ENCODE peak calls at places on chromosomes 5 and 9, in six cellular contexts. One of them, this sample, is unnamed.

GRCh38 chr5:17061973-17062470 is 125.9 kb upstream of the MYO10 start:
- DNase-seq in stimulated activated CD8-positive, alpha-beta memory T cell treated with anti-CD3 and anti-CD28 coated beads, Interleukin-7, amount 100 ng/mL, for 1 hour: no peak
- DNase-seq in H9: peak
- DNase-seq in RCC 7860: no peak
- DNase-seq in A172: no peak
- DNase-seq in naive thymus-derived CD4-positive, alpha-beta T cell: no peak
- DNase-seq in this sample: no peak

GRCh38 chr9:97408562-97408961 is 3.3 kb upstream of the TDRD7 start:
- DNase-seq in A172: no peak
- DNase-seq in stimulated activated CD8-positive, alpha-beta memory T cell treated with anti-CD3 and anti-CD28 coated beads, Interleukin-7, amount 100 ng/mL, for 1 hour: no peak
- DNase-seq in naive thymus-derived CD4-positive, alpha-beta T cell: no peak
- DNase-seq in H9: no peak
- DNase-seq in RCC 7860: no peak
- DNase-seq in this sample: no peak

GRCh38 chr5:171724771-171725609 is 60.6 kb upstream of the SMIM23 start:
- DNase-seq in naive thymus-derived CD4-positive, alpha-beta T cell: no peak
- DNase-seq in A172: no peak
- DNase-seq in stimulated activated CD8-positive, alpha-beta memory T cell treated with anti-CD3 and anti-CD28 coated beads, Interleukin-7, amount 100 ng/mL, for 1 hour: no peak
- DNase-seq in RCC 7860: no peak
- DNase-seq in H9: no peak
- DNase-seq in this sample: no peak

GRCh38 chr5:172642511-172642910 is 1.4 kb downstream of the NEURL1B start:
- DNase-seq in RCC 7860: no peak
- DNase-seq in stimulated activated CD8-positive, alpha-beta memory T cell treated with anti-CD3 and anti-CD28 coated beads, Interleukin-7, amount 100 ng/mL, for 1 hour: no peak
- DNase-seq in A172: no peak
- DNase-seq in naive thymus-derived CD4-positive, alpha-beta T cell: no peak
- DNase-seq in H9: no peak
- DNase-seq in this sample: no peak

GRCh38 chr9:124098141-124098905 is 86.8 kb downstream of the LHX2 start:
- DNase-seq in stimulated activated CD8-positive, alpha-beta memory T cell treated with anti-CD3 and anti-CD28 coated beads, Interleukin-7, amount 100 ng/mL, for 1 hour: no peak
- DNase-seq in naive thymus-derived CD4-positive, alpha-beta T cell: no peak
- DNase-seq in A172: peak
- DNase-seq in RCC 7860: no peak
- DNase-seq in H9: no peak
- DNase-seq in this sample: no peak

GRCh38 chr9:131671150-131671549 is 68.7 kb downstream of the RAPGEF1 start:
- DNase-seq in stimulated activated CD8-positive, alpha-beta memory T cell treated with anti-CD3 and anti-CD28 coated beads, Interleukin-7, amount 100 ng/mL, for 1 hour: no peak
- DNase-seq in RCC 7860: no peak
- DNase-seq in naive thymus-derived CD4-positive, alpha-beta T cell: no peak
- DNase-seq in A172: no peak
- DNase-seq in H9: no peak
- DNase-seq in this sample: no peak

GRCh38 chr5:35478856-35479682 is 138.6 kb upstream of the SPEF2 start:
- DNase-seq in naive thymus-derived CD4-positive, alpha-beta T cell: peak
- DNase-seq in RCC 7860: peak
- DNase-seq in A172: peak
- DNase-seq in stimulated activated CD8-positive, alpha-beta memory T cell treated with anti-CD3 and anti-CD28 coated beads, Interleukin-7, amount 100 ng/mL, for 1 hour: no peak
- DNase-seq in H9: no peak
- DNase-seq in this sample: peak

GRCh38 chr5:1498623-1499416 is 24.9 kb downstream of the LPCAT1 start:
- DNase-seq in A172: no peak
- DNase-seq in naive thymus-derived CD4-positive, alpha-beta T cell: no peak
- DNase-seq in H9: no peak
- DNase-seq in RCC 7860: no peak
- DNase-seq in stimulated activated CD8-positive, alpha-beta memory T cell treated with anti-CD3 and anti-CD28 coated beads, Interleukin-7, amount 100 ng/mL, for 1 hour: no peak
- DNase-seq in this sample: no peak

GRCh38 chr9:621199-621860 is 220.2 kb upstream of the DMRT1 start:
- DNase-seq in RCC 7860: no peak
- DNase-seq in stimulated activated CD8-positive, alpha-beta memory T cell treated with anti-CD3 and anti-CD28 coated beads, Interleukin-7, amount 100 ng/mL, for 1 hour: no peak
- DNase-seq in A172: no peak
- DNase-seq in H9: no peak
- DNase-seq in naive thymus-derived CD4-positive, alpha-beta T cell: no peak
- DNase-seq in this sample: no peak

GRCh38 chr5:164504141-164504772 is 998.8 kb downstream of the MAT2B start:
- DNase-seq in RCC 7860: peak
- DNase-seq in stimulated activated CD8-positive, alpha-beta memory T cell treated with anti-CD3 and anti-CD28 coated beads, Interleukin-7, amount 100 ng/mL, for 1 hour: no peak
- DNase-seq in A172: peak
- DNase-seq in H9: peak
- DNase-seq in naive thymus-derived CD4-positive, alpha-beta T cell: no peak
- DNase-seq in this sample: no peak

GRCh38 chr9:120941046-120941770 is 14.6 kb upstream of the TRAF1 start:
- DNase-seq in naive thymus-derived CD4-positive, alpha-beta T cell: no peak
- DNase-seq in stimulated activated CD8-positive, alpha-beta memory T cell treated with anti-CD3 and anti-CD28 coated beads, Interleukin-7, amount 100 ng/mL, for 1 hour: no peak
- DNase-seq in H9: no peak
- DNase-seq in A172: peak
- DNase-seq in RCC 7860: no peak
- DNase-seq in this sample: no peak

GRCh38 chr9:123275381-123275780 is 7.0 kb upstream of the STRBP start:
- DNase-seq in naive thymus-derived CD4-positive, alpha-beta T cell: no peak
- DNase-seq in A172: no peak
- DNase-seq in stimulated activated CD8-positive, alpha-beta memory T cell treated with anti-CD3 and anti-CD28 coated beads, Interleukin-7, amount 100 ng/mL, for 1 hour: no peak
- DNase-seq in H9: no peak
- DNase-seq in RCC 7860: no peak
- DNase-seq in this sample: no peak

GRCh38 chr5:22242532-22242931 is 610.6 kb downstream of the CDH12 start:
- DNase-seq in stimulated activated CD8-positive, alpha-beta memory T cell treated with anti-CD3 and anti-CD28 coated beads, Interleukin-7, amount 100 ng/mL, for 1 hour: no peak
- DNase-seq in A172: peak
- DNase-seq in naive thymus-derived CD4-positive, alpha-beta T cell: no peak
- DNase-seq in RCC 7860: no peak
- DNase-seq in H9: peak
- DNase-seq in this sample: no peak

GRCh38 chr9:28668158-28668557 is 1094.9 kb upstream of the C9orf72 start:
- DNase-seq in A172: no peak
- DNase-seq in H9: no peak
- DNase-seq in RCC 7860: no peak
- DNase-seq in naive thymus-derived CD4-positive, alpha-beta T cell: no peak
- DNase-seq in stimulated activated CD8-positive, alpha-beta memory T cell treated with anti-CD3 and anti-CD28 coated beads, Interleukin-7, amount 100 ng/mL, for 1 hour: no peak
- DNase-seq in this sample: no peak

GRCh38 chr5:43422143-43422542 is 10.0 kb upstream of the CCL28 start:
- DNase-seq in stimulated activated CD8-positive, alpha-beta memory T cell treated with anti-CD3 and anti-CD28 coated beads, Interleukin-7, amount 100 ng/mL, for 1 hour: no peak
- DNase-seq in naive thymus-derived CD4-positive, alpha-beta T cell: no peak
- DNase-seq in RCC 7860: peak
- DNase-seq in A172: peak
- DNase-seq in H9: no peak
- DNase-seq in this sample: peak

GRCh38 chr5:83199126-83199525 is 121.8 kb downstream of the XRCC4 start:
- DNase-seq in naive thymus-derived CD4-positive, alpha-beta T cell: no peak
- DNase-seq in H9: no peak
- DNase-seq in stimulated activated CD8-positive, alpha-beta memory T cell treated with anti-CD3 and anti-CD28 coated beads, Interleukin-7, amount 100 ng/mL, for 1 hour: no peak
- DNase-seq in RCC 7860: no peak
- DNase-seq in A172: no peak
- DNase-seq in this sample: no peak

GRCh38 chr9:94919376-94920098 is 193.0 kb downstream of the AOPEP start:
- DNase-seq in stimulated activated CD8-positive, alpha-beta memory T cell treated with anti-CD3 and anti-CD28 coated beads, Interleukin-7, amount 100 ng/mL, for 1 hour: no peak
- DNase-seq in naive thymus-derived CD4-positive, alpha-beta T cell: no peak
- DNase-seq in A172: peak
- DNase-seq in H9: no peak
- DNase-seq in RCC 7860: peak
- DNase-seq in this sample: no peak

GRCh38 chr5:85334-85995 is 6.5 kb upstream of the PLEKHG4B start:
- DNase-seq in RCC 7860: no peak
- DNase-seq in A172: no peak
- DNase-seq in H9: no peak
- DNase-seq in stimulated activated CD8-positive, alpha-beta memory T cell treated with anti-CD3 and anti-CD28 coated beads, Interleukin-7, amount 100 ng/mL, for 1 hour: no peak
- DNase-seq in naive thymus-derived CD4-positive, alpha-beta T cell: no peak
- DNase-seq in this sample: no peak

GRCh38 chr9:124267271-124267807 is 9.6 kb downstream of the NEK6 start:
- DNase-seq in naive thymus-derived CD4-positive, alpha-beta T cell: no peak
- DNase-seq in stimulated activated CD8-positive, alpha-beta memory T cell treated with anti-CD3 and anti-CD28 coated beads, Interleukin-7, amount 100 ng/mL, for 1 hour: no peak
- DNase-seq in H9: no peak
- DNase-seq in A172: peak
- DNase-seq in RCC 7860: peak
- DNase-seq in this sample: peak

GRCh38 chr5:172691886-172692285 is 50.8 kb downstream of the NEURL1B start:
- DNase-seq in naive thymus-derived CD4-positive, alpha-beta T cell: no peak
- DNase-seq in H9: peak
- DNase-seq in RCC 7860: no peak
- DNase-seq in stimulated activated CD8-positive, alpha-beta memory T cell treated with anti-CD3 and anti-CD28 coated beads, Interleukin-7, amount 100 ng/mL, for 1 hour: no peak
- DNase-seq in A172: no peak
- DNase-seq in this sample: no peak

GRCh38 chr9:2181794-2182193 is 166.6 kb downstream of the SMARCA2 start:
- DNase-seq in H9: peak
- DNase-seq in stimulated activated CD8-positive, alpha-beta memory T cell treated with anti-CD3 and anti-CD28 coated beads, Interleukin-7, amount 100 ng/mL, for 1 hour: no peak
- DNase-seq in A172: peak
- DNase-seq in naive thymus-derived CD4-positive, alpha-beta T cell: no peak
- DNase-seq in RCC 7860: no peak
- DNase-seq in this sample: no peak

GRCh38 chr5:24644757-24645156 is at the start of gene CDH10:
- DNase-seq in naive thymus-derived CD4-positive, alpha-beta T cell: no peak
- DNase-seq in A172: peak
- DNase-seq in H9: peak
- DNase-seq in stimulated activated CD8-positive, alpha-beta memory T cell treated with anti-CD3 and anti-CD28 coated beads, Interleukin-7, amount 100 ng/mL, for 1 hour: no peak
- DNase-seq in RCC 7860: no peak
- DNase-seq in this sample: no peak

GRCh38 chr9:86809151-86809550 is 138.2 kb downstream of the GAS1 start:
- DNase-seq in H9: no peak
- DNase-seq in stimulated activated CD8-positive, alpha-beta memory T cell treated with anti-CD3 and anti-CD28 coated beads, Interleukin-7, amount 100 ng/mL, for 1 hour: no peak
- DNase-seq in A172: no peak
- DNase-seq in RCC 7860: no peak
- DNase-seq in naive thymus-derived CD4-positive, alpha-beta T cell: no peak
- DNase-seq in this sample: no peak